ENCODE peak calls at places on chromosome 2, in six cellular contexts. A, C, R, Q, O and W are unnamed samples.

GRCh38 chr2:235543126-235543750 is 49.4 kb downstream of the AGAP1 start:
- DNase-seq in A (no peak), C (no peak), R (no peak), Q (no peak), O (no peak), W (peak; percentile 64)

GRCh38 chr2:127453392-127454171 is 35.4 kb downstream of the PROC start:
- DNase-seq in A (no peak), C (no peak), R (no peak), Q (no peak), O (peak; percentile 85), W (peak; percentile 76)

GRCh38 chr2:84844141-84844540 is 36.7 kb downstream of the TRABD2A start:
- DNase-seq in A (no peak), C (no peak), R (no peak), Q (peak; percentile 25), O (no peak), W (no peak)

GRCh38 chr2:178193823-178194599 is at the start of gene OSBPL6:
- DNase-seq in A (peak; percentile 84), C (peak; percentile 77), R (peak; percentile 79), Q (peak; percentile 91), O (peak; percentile 28), W (peak; percentile 90)

GRCh38 chr2:222969491-222969890 is 82.5 kb upstream of the KCNE4 start:
- DNase-seq in A (no peak), C (no peak), R (no peak), Q (no peak), O (no peak), W (no peak)

GRCh38 chr2:158893057-158893456 is 75.4 kb upstream of the TANC1 start:
- DNase-seq in A (no peak), C (no peak), R (no peak), Q (peak; percentile 90), O (no peak), W (no peak)

GRCh38 chr2:9973691-9974090 is 22.2 kb downstream of the GRHL1 start:
- DNase-seq in A (no peak), C (no peak), R (no peak), Q (no peak), O (no peak), W (no peak)

GRCh38 chr2:212109217-212109616 is 429.4 kb downstream of the ERBB4 start:
- DNase-seq in A (no peak), C (no peak), R (no peak), Q (no peak), O (no peak), W (no peak)

GRCh38 chr2:179860255-179861026 is 971 bp downstream of the ZNF385B start:
- DNase-seq in A (no peak), C (no peak), R (peak; percentile 24), Q (no peak), O (no peak), W (peak; percentile 77)

GRCh38 chr2:98903064-98903355 is 33.0 kb downstream of the CRACDL start:
- DNase-seq in A (no peak), C (no peak), R (no peak), Q (no peak), O (no peak), W (peak; percentile 41)

GRCh38 chr2:128396500-128396891 is 77.8 kb upstream of the HS6ST1 start:
- DNase-seq in A (no peak), C (no peak), R (no peak), Q (peak; percentile 32), O (no peak), W (peak; percentile 78)

GRCh38 chr2:19337202-19337601 is 21.2 kb downstream of the OSR1 start:
- DNase-seq in A (no peak), C (no peak), R (no peak), Q (no peak), O (no peak), W (no peak)

GRCh38 chr2:21118302-21118920 is 5.4 kb upstream of the TDRD15 start:
- DNase-seq in A (no peak), C (no peak), R (no peak), Q (peak; percentile 11), O (peak; percentile 81), W (peak; percentile 77)

GRCh38 chr2:191049728-191050639 is 36.0 kb upstream of the STAT1 start:
- DNase-seq in A (no peak), C (no peak), R (no peak), Q (no peak), O (peak; percentile 76), W (no peak)

GRCh38 chr2:151071382-151071781 is 190.3 kb downstream of the RBM43 start:
- DNase-seq in A (no peak), C (no peak), R (no peak), Q (peak; percentile 44), O (no peak), W (peak; percentile 69)

GRCh38 chr2:220994841-220995240 is 577.3 kb downstream of the EPHA4 start:
- DNase-seq in A (no peak), C (no peak), R (no peak), Q (no peak), O (no peak), W (no peak)

GRCh38 chr2:36511858-36512630 is 85.9 kb downstream of the FEZ2 start:
- DNase-seq in A (no peak), C (no peak), R (no peak), Q (peak; percentile 28), O (no peak), W (no peak)

GRCh38 chr2:109722026-109722425 is 72.1 kb upstream of the RGPD5 start:
- DNase-seq in A (no peak), C (no peak), R (peak; percentile 11), Q (no peak), O (no peak), W (no peak)

GRCh38 chr2:222448806-222449205 is 24.5 kb downstream of the SGPP2 start:
- DNase-seq in A (peak; percentile 37), C (peak; percentile 65), R (peak; percentile 76), Q (peak; percentile 24), O (no peak), W (no peak)

GRCh38 chr2:33298233-33298632 is 178.2 kb upstream of the RASGRP3 start:
- DNase-seq in A (no peak), C (no peak), R (no peak), Q (peak; percentile 35), O (no peak), W (no peak)

GRCh38 chr2:151947524-151948165 is 119.4 kb upstream of the ARL5A start:
- DNase-seq in A (no peak), C (no peak), R (no peak), Q (peak; percentile 69), O (no peak), W (peak; percentile 52)

GRCh38 chr2:30359644-30360167 is 87.3 kb upstream of the LCLAT1 start:
- DNase-seq in A (peak; percentile 86), C (peak; percentile 63), R (peak; percentile 63), Q (no peak), O (no peak), W (no peak)

GRCh38 chr2:98912221-98912851 is 23.7 kb downstream of the CRACDL start:
- DNase-seq in A (peak; percentile 43), C (peak; percentile 47), R (no peak), Q (peak; percentile 86), O (no peak), W (peak; percentile 37)

GRCh38 chr2:238097988-238098853 is 1.9 kb upstream of the ESPNL start:
- DNase-seq in A (peak; percentile 37), C (no peak), R (no peak), Q (no peak), O (no peak), W (peak; percentile 94)

GRCh38 chr2:16626497-16626896 is 39.1 kb downstream of the CYRIA start:
- DNase-seq in A (peak; percentile 27), C (peak; percentile 51), R (peak; percentile 69), Q (no peak), O (no peak), W (no peak)

GRCh38 chr2:74835831-74836674 is 2.1 kb downstream of the HK2 start:
- DNase-seq in A (no peak), C (no peak), R (no peak), Q (peak; percentile 42), O (peak; percentile 85), W (peak; percentile 65)

GRCh38 chr2:26462511-26463251 is 15.2 kb downstream of the OTOF start:
- DNase-seq in A (no peak), C (no peak), R (no peak), Q (peak; percentile 50), O (peak; percentile 58), W (peak; percentile 93)

GRCh38 chr2:3870997-3871396 is 167.6 kb downstream of the DCDC2C start:
- DNase-seq in A (no peak), C (no peak), R (no peak), Q (no peak), O (no peak), W (no peak)

GRCh38 chr2:76640905-76641304 is 881.3 kb downstream of the LRRTM4 start:
- DNase-seq in A (peak; percentile 71), C (no peak), R (no peak), Q (peak; percentile 37), O (no peak), W (no peak)

GRCh38 chr2:167508709-167509108 is 620.4 kb downstream of the XIRP2 start:
- DNase-seq in A (no peak), C (no peak), R (no peak), Q (no peak), O (peak; percentile 7), W (no peak)

GRCh38 chr2:68319397-68320117 is at the start of gene CNRIP1:
- DNase-seq in A (peak; percentile 85), C (peak; percentile 82), R (peak; percentile 88), Q (peak; percentile 4), O (no peak), W (peak; percentile 81)

DNA sequence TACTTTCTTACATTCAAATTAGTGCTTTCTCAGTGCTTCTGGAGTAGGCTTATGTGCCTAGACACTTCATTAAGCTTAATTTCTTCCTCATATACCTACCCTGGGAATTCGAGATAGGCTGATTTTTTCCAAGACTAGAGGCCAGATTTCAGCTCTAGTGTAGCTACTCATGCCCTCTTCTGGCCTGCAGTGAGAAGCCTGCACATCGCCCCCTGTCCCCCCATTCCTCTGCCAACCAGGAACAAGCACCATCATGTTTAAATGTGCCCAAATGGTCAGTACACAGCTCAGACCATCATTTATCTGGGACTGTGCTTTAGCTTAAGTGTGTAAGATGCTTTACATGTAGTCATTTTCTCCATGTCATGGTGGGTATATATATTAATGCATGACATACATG is 1218.8 kb upstream of the LRRTM1 start:
- DNase-seq in A (no peak), C (no peak), R (no peak), Q (no peak), O (no peak), W (peak; percentile 53)
- TF ChIP-seq CTCF in A (no peak), C (no peak), R (no peak), Q (no peak), O (no peak), W (peak; percentile 57)

DNA sequence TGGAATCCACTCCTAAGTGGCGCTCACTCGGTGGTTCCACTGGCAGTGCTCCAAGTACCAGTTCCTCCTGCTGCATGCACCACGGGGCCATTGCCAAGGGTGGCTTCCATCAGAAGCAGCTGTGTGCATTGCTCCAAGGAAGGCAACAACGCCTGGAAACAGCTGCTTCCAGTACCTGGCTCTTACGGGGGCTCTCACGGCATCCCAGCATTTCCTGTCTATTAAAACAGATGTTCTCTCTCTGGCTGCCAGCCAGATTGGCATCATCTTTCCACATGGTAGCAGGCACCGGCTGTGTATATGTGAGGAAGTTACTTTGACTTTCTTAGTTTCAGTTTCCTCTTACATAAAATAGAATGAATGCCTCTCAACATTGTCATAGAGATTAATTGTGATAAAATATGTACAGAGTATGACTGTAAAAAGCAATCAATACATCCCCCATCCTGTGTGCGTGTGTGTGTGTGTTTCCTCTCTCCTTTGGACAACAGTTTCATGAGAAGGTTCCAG is 84.9 kb downstream of the CMPK2 start:
- DNase-seq in A (peak; percentile 64), C (no peak), R (peak; percentile 22), Q (no peak), O (no peak), W (no peak)
- H3K4me1 ChIP-seq in A (no peaks in the 10 kb centered on the region), C (no peaks in the 10 kb centered on the region), R (no peaks in the 10 kb centered on the region), Q (no peaks in the 10 kb centered on the region), O (no peaks in the 10 kb centered on the region), W (no peaks in the 10 kb centered on the region)

GRCh38 chr2:45889053-45889452 is 237.6 kb downstream of the PRKCE start:
- DNase-seq in A (peak; percentile 29), C (no peak), R (no peak), Q (no peak), O (no peak), W (peak; percentile 65)
- TF ChIP-seq CTCF in A (no peak), C (no peak), R (no peak), Q (no peak), O (no peak), W (peak; percentile 61)

GRCh38 chr2:8584174-8585066 is 97.4 kb upstream of the ID2 start:
- DNase-seq in A (no peak), C (no peak), R (peak; percentile 20), Q (no peak), O (no peak), W (no peak)
- H3K4me1 ChIP-seq in A (no peaks in the 10 kb centered on the region), C (no peaks in the 10 kb centered on the region), R (no peaks in the 10 kb centered on the region), Q (no peaks in the 10 kb centered on the region), O (peaks cover 62% of the 10 kb centered on the region), W (peaks cover 12% of the 10 kb centered on the region)